ENCODE peak calls at places on chromosome 18, in nine cellular contexts. S is effector memory CD8-positive, alpha-beta T cell; G is RWPE1; W is omental fat pad; B is fibroblast of mammary gland; H is NCI-H1105 treated with DMSO at 0.1 percent for 48 hours; K is OCI-LY7; F is EL; L is GM13977. C is an unnamed sample.

GRCh38 chr18:35778850-35779634 is 193.4 kb upstream of the RMP24 start:
- DNase-seq in S (no peak), G (no peak), W (no peak), B (peak; percentile 54), H (no peak), K (no peak), F (no peak), L (no peak), C (no peak)

GRCh38 chr18:33839452-33840225 is 261.6 kb downstream of the ASXL3 start:
- DNase-seq in S (no peak), G (peak; percentile 19), W (no peak), B (peak; percentile 69), H (peak; percentile 94), K (peak; percentile 80), F (no peak), L (peak; percentile 37), C (no peak)

GRCh38 chr18:51151568-51152511 is 45.6 kb downstream of the MEX3C start:
- DNase-seq in S (peak; percentile 35), G (no peak), W (no peak), B (no peak), H (no peak), K (peak; percentile 65), F (no peak), L (peak; percentile 57), C (no peak)

GRCh38 chr18:37265382-37265781 is 300.2 kb downstream of the CELF4 start:
- DNase-seq in S (no peak), G (no peak), W (no peak), B (no peak), H (no peak), K (no peak), F (no peak), L (no peak), C (no peak)

GRCh38 chr18:20971886-20972267 is 139.7 kb downstream of the ROCK1 start:
- DNase-seq in S (peak; percentile 8), G (peak; percentile 27), W (no peak), B (peak; percentile 50), H (no peak), K (peak; percentile 37), F (peak; percentile 48), L (peak; percentile 9), C (no peak)

GRCh38 chr18:77635858-77636257 is 386.2 kb downstream of the GALR1 start:
- DNase-seq in S (no peak), G (no peak), W (no peak), B (no peak), H (no peak), K (no peak), F (no peak), L (no peak), C (no peak)

GRCh38 chr18:2459886-2460285 is 111.4 kb downstream of the METTL4 start:
- DNase-seq in S (no peak), G (no peak), W (no peak), B (peak; percentile 42), H (no peak), K (no peak), F (peak; percentile 19), L (no peak), C (peak; percentile 5)

GRCh38 chr18:10274327-10274726 is 180.1 kb upstream of the APCDD1 start:
- DNase-seq in S (no peak), G (no peak), W (no peak), B (peak; percentile 79), H (no peak), K (no peak), F (peak; percentile 73), L (no peak), C (no peak)

GRCh38 chr18:69400253-69400975 is at the start of gene DOK6:
- DNase-seq in S (no peak), G (no peak), W (peak; percentile 22), B (peak; percentile 63), H (peak; percentile 96), K (no peak), F (peak; percentile 4), L (peak; percentile 32), C (peak; percentile 37)

GRCh38 chr18:48785686-48786470 is 164.9 kb downstream of the SMAD7 start:
- DNase-seq in S (no peak), G (no peak), W (no peak), B (no peak), H (no peak), K (no peak), F (no peak), L (no peak), C (no peak)

GRCh38 chr18:80159713-80160636 is 50.9 kb downstream of the ADNP2 start:
- DNase-seq in S (peak; percentile 54), G (no peak), W (no peak), B (no peak), H (no peak), K (no peak), F (peak; percentile 32), L (peak; percentile 55), C (no peak)

GRCh38 chr18:10926565-10927194 is 222.7 kb downstream of the PIEZO2 start:
- DNase-seq in S (no peak), G (no peak), W (no peak), B (peak; percentile 59), H (no peak), K (no peak), F (peak; percentile 82), L (no peak), C (no peak)

GRCh38 chr18:3129053-3129864 is 90.5 kb downstream of the MYOM1 start:
- DNase-seq in S (peak; percentile 81), G (peak; percentile 78), W (peak; percentile 71), B (peak; percentile 83), H (no peak), K (peak; percentile 90), F (peak; percentile 76), L (peak; percentile 79), C (no peak)

GRCh38 chr18:44804033-44804432 is 123.3 kb downstream of the SETBP1 start:
- DNase-seq in S (no peak), G (no peak), W (no peak), B (peak; percentile 40), H (no peak), K (no peak), F (no peak), L (no peak), C (no peak)

GRCh38 chr18:59870623-59871130 is 29.1 kb upstream of the PMAIP1 start:
- DNase-seq in S (no peak), G (no peak), W (no peak), B (peak; percentile 47), H (no peak), K (no peak), F (peak; percentile 55), L (no peak), C (no peak)

GRCh38 chr18:23883277-23883790 is 131.2 kb upstream of the TTC39C start:
- DNase-seq in S (no peak), G (peak; percentile 56), W (no peak), B (peak; percentile 16), H (peak; percentile 83), K (no peak), F (no peak), L (no peak), C (no peak)

GRCh38 chr18:65206551-65207260 is 544.1 kb upstream of the CDH7 start:
- DNase-seq in S (no peak), G (no peak), W (no peak), B (no peak), H (no peak), K (no peak), F (no peak), L (no peak), C (no peak)

GRCh38 chr18:33572022-33572421 is 6.0 kb upstream of the ASXL3 start:
- DNase-seq in S (no peak), G (no peak), W (no peak), B (no peak), H (no peak), K (no peak), F (no peak), L (no peak), C (no peak)

C was measured in kidney epithelial cell.